ENCODE peak calls at places on chromosomes 6 and 20, in eight cellular contexts. One of them, this sample, is unnamed.

GRCh38 chr6:19812512-19813119 is 24.6 kb upstream of the ID4 start:
- DNase-seq in NCI-H2029: peak
- DNase-seq in smooth muscle cell of the brain vasculature: no peak
- DNase-seq in stimulated activated CD4-positive, alpha-beta T cell treated with anti-CD3 and anti-CD28 coated beads, Interleukin-15, amount 100 ng/mL, for 48 hours: no peak
- DNase-seq in GM23248: peak
- DNase-seq in endothelial cell of umbilical vein: peak
- DNase-seq in EL: peak
- DNase-seq in progenitor cell of endocrine pancreas: no peak
- DNase-seq in this sample: no peak

GRCh38 chr6:27669278-27669797 is 196.4 kb upstream of the ZNF184 start:
- DNase-seq in progenitor cell of endocrine pancreas: no peak
- DNase-seq in stimulated activated CD4-positive, alpha-beta T cell treated with anti-CD3 and anti-CD28 coated beads, Interleukin-15, amount 100 ng/mL, for 48 hours: no peak
- DNase-seq in endothelial cell of umbilical vein: peak
- DNase-seq in GM23248: peak
- DNase-seq in smooth muscle cell of the brain vasculature: no peak
- DNase-seq in EL: peak
- DNase-seq in NCI-H2029: no peak
- DNase-seq in this sample: no peak

GRCh38 chr20:59726196-59726595 is 121.9 kb downstream of the PHACTR3 start:
- DNase-seq in progenitor cell of endocrine pancreas: no peak
- DNase-seq in stimulated activated CD4-positive, alpha-beta T cell treated with anti-CD3 and anti-CD28 coated beads, Interleukin-15, amount 100 ng/mL, for 48 hours: no peak
- DNase-seq in endothelial cell of umbilical vein: no peak
- DNase-seq in GM23248: no peak
- DNase-seq in smooth muscle cell of the brain vasculature: no peak
- DNase-seq in EL: no peak
- DNase-seq in NCI-H2029: no peak
- DNase-seq in this sample: no peak

GRCh38 chr20:53177687-53178086 is 205.5 kb downstream of the TSHZ2 start:
- DNase-seq in smooth muscle cell of the brain vasculature: no peak
- DNase-seq in GM23248: no peak
- DNase-seq in EL: no peak
- DNase-seq in stimulated activated CD4-positive, alpha-beta T cell treated with anti-CD3 and anti-CD28 coated beads, Interleukin-15, amount 100 ng/mL, for 48 hours: no peak
- DNase-seq in NCI-H2029: no peak
- DNase-seq in endothelial cell of umbilical vein: no peak
- DNase-seq in progenitor cell of endocrine pancreas: no peak
- DNase-seq in this sample: no peak

GRCh38 chr6:113489946-113490345 is 367.2 kb upstream of the MARCKS start:
- DNase-seq in NCI-H2029: no peak
- DNase-seq in stimulated activated CD4-positive, alpha-beta T cell treated with anti-CD3 and anti-CD28 coated beads, Interleukin-15, amount 100 ng/mL, for 48 hours: no peak
- DNase-seq in GM23248: peak
- DNase-seq in endothelial cell of umbilical vein: peak
- DNase-seq in EL: peak
- DNase-seq in progenitor cell of endocrine pancreas: no peak
- DNase-seq in smooth muscle cell of the brain vasculature: no peak
- DNase-seq in this sample: no peak

GRCh38 chr20:53865905-53866786 is 204.2 kb downstream of the BCAS1 start:
- DNase-seq in GM23248: peak
- DNase-seq in endothelial cell of umbilical vein: peak
- DNase-seq in EL: peak
- DNase-seq in NCI-H2029: no peak
- DNase-seq in smooth muscle cell of the brain vasculature: no peak
- DNase-seq in stimulated activated CD4-positive, alpha-beta T cell treated with anti-CD3 and anti-CD28 coated beads, Interleukin-15, amount 100 ng/mL, for 48 hours: no peak
- DNase-seq in progenitor cell of endocrine pancreas: peak
- DNase-seq in this sample: peak

GRCh38 chr20:19996970-19997369 is 20.2 kb upstream of the NAA20 start:
- DNase-seq in endothelial cell of umbilical vein: no peak
- DNase-seq in EL: no peak
- DNase-seq in stimulated activated CD4-positive, alpha-beta T cell treated with anti-CD3 and anti-CD28 coated beads, Interleukin-15, amount 100 ng/mL, for 48 hours: no peak
- DNase-seq in GM23248: no peak
- DNase-seq in NCI-H2029: no peak
- DNase-seq in smooth muscle cell of the brain vasculature: no peak
- DNase-seq in progenitor cell of endocrine pancreas: no peak
- DNase-seq in this sample: no peak

GRCh38 chr20:49318430-49319203 is 40.8 kb upstream of the ZNFX1 start:
- DNase-seq in smooth muscle cell of the brain vasculature: no peak
- DNase-seq in progenitor cell of endocrine pancreas: peak
- DNase-seq in stimulated activated CD4-positive, alpha-beta T cell treated with anti-CD3 and anti-CD28 coated beads, Interleukin-15, amount 100 ng/mL, for 48 hours: no peak
- DNase-seq in endothelial cell of umbilical vein: no peak
- DNase-seq in NCI-H2029: no peak
- DNase-seq in GM23248: peak
- DNase-seq in EL: no peak
- DNase-seq in this sample: no peak

GRCh38 chr6:131136021-131136847 is 967 bp downstream of the AKAP7 start:
- DNase-seq in progenitor cell of endocrine pancreas: no peak
- DNase-seq in GM23248: peak
- DNase-seq in smooth muscle cell of the brain vasculature: peak
- DNase-seq in EL: peak
- DNase-seq in stimulated activated CD4-positive, alpha-beta T cell treated with anti-CD3 and anti-CD28 coated beads, Interleukin-15, amount 100 ng/mL, for 48 hours: no peak
- DNase-seq in NCI-H2029: no peak
- DNase-seq in endothelial cell of umbilical vein: peak
- DNase-seq in this sample: peak

GRCh38 chr6:125423047-125423446 is 121.3 kb upstream of the HDDC2 start:
- DNase-seq in GM23248: no peak
- DNase-seq in endothelial cell of umbilical vein: no peak
- DNase-seq in stimulated activated CD4-positive, alpha-beta T cell treated with anti-CD3 and anti-CD28 coated beads, Interleukin-15, amount 100 ng/mL, for 48 hours: no peak
- DNase-seq in progenitor cell of endocrine pancreas: no peak
- DNase-seq in smooth muscle cell of the brain vasculature: no peak
- DNase-seq in EL: no peak
- DNase-seq in NCI-H2029: no peak
- DNase-seq in this sample: no peak

GRCh38 chr6:90425161-90425641 is 128.6 kb upstream of the BACH2 start:
- DNase-seq in stimulated activated CD4-positive, alpha-beta T cell treated with anti-CD3 and anti-CD28 coated beads, Interleukin-15, amount 100 ng/mL, for 48 hours: no peak
- DNase-seq in EL: no peak
- DNase-seq in smooth muscle cell of the brain vasculature: no peak
- DNase-seq in NCI-H2029: no peak
- DNase-seq in endothelial cell of umbilical vein: no peak
- DNase-seq in progenitor cell of endocrine pancreas: no peak
- DNase-seq in GM23248: no peak
- DNase-seq in this sample: no peak

GRCh38 chr20:48789781-48790544 is 37.8 kb downstream of the PREX1 start:
- DNase-seq in NCI-H2029: no peak
- DNase-seq in progenitor cell of endocrine pancreas: no peak
- DNase-seq in stimulated activated CD4-positive, alpha-beta T cell treated with anti-CD3 and anti-CD28 coated beads, Interleukin-15, amount 100 ng/mL, for 48 hours: no peak
- DNase-seq in smooth muscle cell of the brain vasculature: no peak
- DNase-seq in endothelial cell of umbilical vein: no peak
- DNase-seq in EL: no peak
- DNase-seq in GM23248: no peak
- DNase-seq in this sample: no peak

GRCh38 chr6:139496654-139497343 is 122.4 kb upstream of the CITED2 start:
- DNase-seq in smooth muscle cell of the brain vasculature: no peak
- DNase-seq in GM23248: no peak
- DNase-seq in endothelial cell of umbilical vein: no peak
- DNase-seq in NCI-H2029: no peak
- DNase-seq in progenitor cell of endocrine pancreas: no peak
- DNase-seq in EL: no peak
- DNase-seq in stimulated activated CD4-positive, alpha-beta T cell treated with anti-CD3 and anti-CD28 coated beads, Interleukin-15, amount 100 ng/mL, for 48 hours: no peak
- DNase-seq in this sample: no peak

GRCh38 chr20:53390780-53391179 is 202.9 kb downstream of the ZNF217 start:
- DNase-seq in GM23248: peak
- DNase-seq in NCI-H2029: no peak
- DNase-seq in endothelial cell of umbilical vein: no peak
- DNase-seq in stimulated activated CD4-positive, alpha-beta T cell treated with anti-CD3 and anti-CD28 coated beads, Interleukin-15, amount 100 ng/mL, for 48 hours: no peak
- DNase-seq in EL: no peak
- DNase-seq in smooth muscle cell of the brain vasculature: no peak
- DNase-seq in progenitor cell of endocrine pancreas: no peak
- DNase-seq in this sample: no peak

GRCh38 chr6:12010635-12011275 is 1.4 kb upstream of the HIVEP1 start:
- DNase-seq in EL: no peak
- DNase-seq in endothelial cell of umbilical vein: no peak
- DNase-seq in NCI-H2029: peak
- DNase-seq in progenitor cell of endocrine pancreas: peak
- DNase-seq in stimulated activated CD4-positive, alpha-beta T cell treated with anti-CD3 and anti-CD28 coated beads, Interleukin-15, amount 100 ng/mL, for 48 hours: no peak
- DNase-seq in GM23248: peak
- DNase-seq in smooth muscle cell of the brain vasculature: no peak
- DNase-seq in this sample: peak

GRCh38 chr20:59035381-59035780 is 3.2 kb upstream of the ATP5F1E start:
- DNase-seq in EL: no peak
- DNase-seq in progenitor cell of endocrine pancreas: no peak
- DNase-seq in stimulated activated CD4-positive, alpha-beta T cell treated with anti-CD3 and anti-CD28 coated beads, Interleukin-15, amount 100 ng/mL, for 48 hours: no peak
- DNase-seq in NCI-H2029: no peak
- DNase-seq in smooth muscle cell of the brain vasculature: no peak
- DNase-seq in GM23248: no peak
- DNase-seq in endothelial cell of umbilical vein: no peak
- DNase-seq in this sample: no peak

GRCh38 chr20:19070681-19071441 is 141.6 kb upstream of the SLC24A3 start:
- DNase-seq in GM23248: no peak
- DNase-seq in endothelial cell of umbilical vein: no peak
- DNase-seq in stimulated activated CD4-positive, alpha-beta T cell treated with anti-CD3 and anti-CD28 coated beads, Interleukin-15, amount 100 ng/mL, for 48 hours: no peak
- DNase-seq in progenitor cell of endocrine pancreas: no peak
- DNase-seq in NCI-H2029: no peak
- DNase-seq in EL: no peak
- DNase-seq in smooth muscle cell of the brain vasculature: no peak
- DNase-seq in this sample: no peak

GRCh38 chr6:161137839-161138544 is 135.9 kb downstream of the AGPAT4 start:
- DNase-seq in progenitor cell of endocrine pancreas: no peak
- DNase-seq in smooth muscle cell of the brain vasculature: no peak
- DNase-seq in GM23248: peak
- DNase-seq in endothelial cell of umbilical vein: no peak
- DNase-seq in stimulated activated CD4-positive, alpha-beta T cell treated with anti-CD3 and anti-CD28 coated beads, Interleukin-15, amount 100 ng/mL, for 48 hours: no peak
- DNase-seq in NCI-H2029: no peak
- DNase-seq in EL: peak
- DNase-seq in this sample: peak

GRCh38 chr6:43635387-43636311 is at the start of gene MAD2L1BP:
- DNase-seq in stimulated activated CD4-positive, alpha-beta T cell treated with anti-CD3 and anti-CD28 coated beads, Interleukin-15, amount 100 ng/mL, for 48 hours: peak
- DNase-seq in EL: peak
- DNase-seq in endothelial cell of umbilical vein: peak
- DNase-seq in NCI-H2029: peak
- DNase-seq in progenitor cell of endocrine pancreas: peak
- DNase-seq in GM23248: peak
- DNase-seq in smooth muscle cell of the brain vasculature: no peak
- DNase-seq in this sample: peak

GRCh38 chr6:137165375-137166246 is 7.8 kb downstream of the IL22RA2 start:
- DNase-seq in endothelial cell of umbilical vein: no peak
- DNase-seq in NCI-H2029: peak
- DNase-seq in EL: no peak
- DNase-seq in progenitor cell of endocrine pancreas: no peak
- DNase-seq in smooth muscle cell of the brain vasculature: no peak
- DNase-seq in GM23248: peak
- DNase-seq in stimulated activated CD4-positive, alpha-beta T cell treated with anti-CD3 and anti-CD28 coated beads, Interleukin-15, amount 100 ng/mL, for 48 hours: no peak
- DNase-seq in this sample: peak

GRCh38 chr6:106630366-106630765 is 988 bp downstream of the QRSL1 start:
- DNase-seq in GM23248: no peak
- DNase-seq in NCI-H2029: peak
- DNase-seq in endothelial cell of umbilical vein: no peak
- DNase-seq in progenitor cell of endocrine pancreas: no peak
- DNase-seq in smooth muscle cell of the brain vasculature: no peak
- DNase-seq in EL: no peak
- DNase-seq in stimulated activated CD4-positive, alpha-beta T cell treated with anti-CD3 and anti-CD28 coated beads, Interleukin-15, amount 100 ng/mL, for 48 hours: no peak
- DNase-seq in this sample: no peak

GRCh38 chr6:41931792-41932191 is 9.8 kb downstream of the CCND3 start:
- DNase-seq in EL: no peak
- DNase-seq in GM23248: no peak
- DNase-seq in NCI-H2029: no peak
- DNase-seq in smooth muscle cell of the brain vasculature: no peak
- DNase-seq in endothelial cell of umbilical vein: no peak
- DNase-seq in stimulated activated CD4-positive, alpha-beta T cell treated with anti-CD3 and anti-CD28 coated beads, Interleukin-15, amount 100 ng/mL, for 48 hours: no peak
- DNase-seq in progenitor cell of endocrine pancreas: no peak
- DNase-seq in this sample: no peak

GRCh38 chr6:45398075-45398817 is 20.5 kb upstream of the SUPT3H start:
- DNase-seq in stimulated activated CD4-positive, alpha-beta T cell treated with anti-CD3 and anti-CD28 coated beads, Interleukin-15, amount 100 ng/mL, for 48 hours: no peak
- DNase-seq in progenitor cell of endocrine pancreas: no peak
- DNase-seq in EL: no peak
- DNase-seq in GM23248: peak
- DNase-seq in NCI-H2029: no peak
- DNase-seq in endothelial cell of umbilical vein: no peak
- DNase-seq in smooth muscle cell of the brain vasculature: no peak
- DNase-seq in this sample: peak

GRCh38 chr20:55488593-55488992 is 516.7 kb downstream of the CBLN4 start:
- DNase-seq in smooth muscle cell of the brain vasculature: no peak
- DNase-seq in endothelial cell of umbilical vein: no peak
- DNase-seq in stimulated activated CD4-positive, alpha-beta T cell treated with anti-CD3 and anti-CD28 coated beads, Interleukin-15, amount 100 ng/mL, for 48 hours: no peak
- DNase-seq in GM23248: no peak
- DNase-seq in EL: no peak
- DNase-seq in NCI-H2029: no peak
- DNase-seq in progenitor cell of endocrine pancreas: no peak
- DNase-seq in this sample: peak

GRCh38 chr6:170087946-170088348 is 202.9 kb downstream of the DLL1 start:
- DNase-seq in progenitor cell of endocrine pancreas: no peak
- DNase-seq in GM23248: no peak
- DNase-seq in NCI-H2029: no peak
- DNase-seq in EL: no peak
- DNase-seq in endothelial cell of umbilical vein: no peak
- DNase-seq in smooth muscle cell of the brain vasculature: no peak
- DNase-seq in stimulated activated CD4-positive, alpha-beta T cell treated with anti-CD3 and anti-CD28 coated beads, Interleukin-15, amount 100 ng/mL, for 48 hours: peak
- DNase-seq in this sample: no peak

GRCh38 chr6:4370066-4370465 is 234.7 kb upstream of the ECI2 start:
- DNase-seq in endothelial cell of umbilical vein: peak
- DNase-seq in EL: peak
- DNase-seq in GM23248: peak
- DNase-seq in progenitor cell of endocrine pancreas: no peak
- DNase-seq in smooth muscle cell of the brain vasculature: peak
- DNase-seq in NCI-H2029: no peak
- DNase-seq in stimulated activated CD4-positive, alpha-beta T cell treated with anti-CD3 and anti-CD28 coated beads, Interleukin-15, amount 100 ng/mL, for 48 hours: no peak
- DNase-seq in this sample: peak

GRCh38 chr6:118525913-118526490 is 22.1 kb upstream of the PLN start:
- DNase-seq in endothelial cell of umbilical vein: no peak
- DNase-seq in stimulated activated CD4-positive, alpha-beta T cell treated with anti-CD3 and anti-CD28 coated beads, Interleukin-15, amount 100 ng/mL, for 48 hours: no peak
- DNase-seq in NCI-H2029: no peak
- DNase-seq in smooth muscle cell of the brain vasculature: no peak
- DNase-seq in GM23248: no peak
- DNase-seq in progenitor cell of endocrine pancreas: no peak
- DNase-seq in EL: no peak
- DNase-seq in this sample: no peak

GRCh38 chr6:146546440-146546839 is 2.8 kb downstream of the RAB32 start:
- DNase-seq in GM23248: peak
- DNase-seq in EL: peak
- DNase-seq in endothelial cell of umbilical vein: peak
- DNase-seq in NCI-H2029: no peak
- DNase-seq in progenitor cell of endocrine pancreas: no peak
- DNase-seq in smooth muscle cell of the brain vasculature: no peak
- DNase-seq in stimulated activated CD4-positive, alpha-beta T cell treated with anti-CD3 and anti-CD28 coated beads, Interleukin-15, amount 100 ng/mL, for 48 hours: no peak
- DNase-seq in this sample: peak

GRCh38 chr6:168318579-168319278 is 848 bp downstream of the DACT2 start:
- DNase-seq in stimulated activated CD4-positive, alpha-beta T cell treated with anti-CD3 and anti-CD28 coated beads, Interleukin-15, amount 100 ng/mL, for 48 hours: no peak
- DNase-seq in EL: no peak
- DNase-seq in NCI-H2029: no peak
- DNase-seq in GM23248: no peak
- DNase-seq in smooth muscle cell of the brain vasculature: no peak
- DNase-seq in progenitor cell of endocrine pancreas: no peak
- DNase-seq in endothelial cell of umbilical vein: no peak
- DNase-seq in this sample: no peak

GRCh38 chr20:21323640-21324039 is 20.5 kb downstream of the XRN2 start:
- DNase-seq in EL: peak
- DNase-seq in endothelial cell of umbilical vein: peak
- DNase-seq in NCI-H2029: peak
- DNase-seq in progenitor cell of endocrine pancreas: no peak
- DNase-seq in smooth muscle cell of the brain vasculature: no peak
- DNase-seq in GM23248: peak
- DNase-seq in stimulated activated CD4-positive, alpha-beta T cell treated with anti-CD3 and anti-CD28 coated beads, Interleukin-15, amount 100 ng/mL, for 48 hours: no peak
- DNase-seq in this sample: peak

GRCh38 chr6:21915707-21916399 is 322.3 kb downstream of the SOX4 start:
- DNase-seq in stimulated activated CD4-positive, alpha-beta T cell treated with anti-CD3 and anti-CD28 coated beads, Interleukin-15, amount 100 ng/mL, for 48 hours: no peak
- DNase-seq in GM23248: peak
- DNase-seq in NCI-H2029: peak
- DNase-seq in endothelial cell of umbilical vein: no peak
- DNase-seq in progenitor cell of endocrine pancreas: no peak
- DNase-seq in smooth muscle cell of the brain vasculature: no peak
- DNase-seq in EL: peak
- DNase-seq in this sample: peak

GRCh38 chr6:136593748-136594490 is 43.7 kb upstream of the MAP7 start:
- DNase-seq in NCI-H2029: no peak
- DNase-seq in GM23248: peak
- DNase-seq in endothelial cell of umbilical vein: peak
- DNase-seq in smooth muscle cell of the brain vasculature: peak
- DNase-seq in progenitor cell of endocrine pancreas: no peak
- DNase-seq in EL: peak
- DNase-seq in stimulated activated CD4-positive, alpha-beta T cell treated with anti-CD3 and anti-CD28 coated beads, Interleukin-15, amount 100 ng/mL, for 48 hours: peak
- DNase-seq in this sample: peak

GRCh38 chr20:6784767-6785166 is 17.3 kb downstream of the BMP2 start:
- DNase-seq in smooth muscle cell of the brain vasculature: no peak
- DNase-seq in GM23248: no peak
- DNase-seq in progenitor cell of endocrine pancreas: no peak
- DNase-seq in endothelial cell of umbilical vein: no peak
- DNase-seq in EL: no peak
- DNase-seq in stimulated activated CD4-positive, alpha-beta T cell treated with anti-CD3 and anti-CD28 coated beads, Interleukin-15, amount 100 ng/mL, for 48 hours: no peak
- DNase-seq in NCI-H2029: no peak
- DNase-seq in this sample: no peak

This sample was measured in RWPE1.